ENCODE peak calls at places on chromosomes 6 and 20, in nine cellular contexts. One of them, this sample, is unnamed.

GRCh38 chr6:101832371-101832770 is 438.9 kb downstream of the GRIK2 start:
- DNase-seq in NK-92 treated with Interleukin-12 subunit alpha and Interleukin-12 subunit beta, amount 100 ng/mL, for 24 hours: no peak
- DNase-seq in coronary artery: no peak
- DNase-seq in Right ventricle myocardium superior: peak; percentile 61
- DNase-seq in GM10248: no peak
- DNase-seq in psoas muscle: no peak
- DNase-seq in choroid plexus epithelial cell: no peak
- DNase-seq in T1000: no peak
- DNase-seq in EL: no peak
- DNase-seq in this sample: no peak

GRCh38 chr20:49747707-49748524 is 34.2 kb upstream of the B4GALT5 start:
- DNase-seq in NK-92 treated with Interleukin-12 subunit alpha and Interleukin-12 subunit beta, amount 100 ng/mL, for 24 hours: no peak
- DNase-seq in coronary artery: peak; percentile 85
- DNase-seq in Right ventricle myocardium superior: peak; percentile 94
- DNase-seq in GM10248: no peak
- DNase-seq in psoas muscle: peak; percentile 95
- DNase-seq in choroid plexus epithelial cell: peak; percentile 59
- DNase-seq in T1000: no peak
- DNase-seq in EL: peak; percentile 17
- DNase-seq in this sample: no peak

GRCh38 chr20:17345321-17345720 is 118.5 kb downstream of the PCSK2 start:
- DNase-seq in NK-92 treated with Interleukin-12 subunit alpha and Interleukin-12 subunit beta, amount 100 ng/mL, for 24 hours: no peak
- DNase-seq in coronary artery: no peak
- DNase-seq in Right ventricle myocardium superior: no peak
- DNase-seq in GM10248: no peak
- DNase-seq in psoas muscle: no peak
- DNase-seq in choroid plexus epithelial cell: no peak
- DNase-seq in T1000: no peak
- DNase-seq in EL: no peak
- DNase-seq in this sample: no peak

GRCh38 chr6:37225350-37226169 is 32.0 kb upstream of the TBC1D22B start:
- DNase-seq in NK-92 treated with Interleukin-12 subunit alpha and Interleukin-12 subunit beta, amount 100 ng/mL, for 24 hours: no peak
- DNase-seq in coronary artery: no peak
- DNase-seq in Right ventricle myocardium superior: no peak
- DNase-seq in GM10248: no peak
- DNase-seq in psoas muscle: no peak
- DNase-seq in choroid plexus epithelial cell: no peak
- DNase-seq in T1000: no peak
- DNase-seq in EL: no peak
- DNase-seq in this sample: no peak

GRCh38 chr6:151240861-151241642 is 1.3 kb downstream of the AKAP12 start:
- DNase-seq in NK-92 treated with Interleukin-12 subunit alpha and Interleukin-12 subunit beta, amount 100 ng/mL, for 24 hours: no peak
- DNase-seq in coronary artery: peak; percentile 86
- DNase-seq in Right ventricle myocardium superior: peak; percentile 61
- DNase-seq in GM10248: no peak
- DNase-seq in psoas muscle: peak; percentile 60
- DNase-seq in choroid plexus epithelial cell: peak; percentile 80
- DNase-seq in T1000: no peak
- DNase-seq in EL: peak; percentile 73
- DNase-seq in this sample: peak; percentile 15

GRCh38 chr6:70166088-70166958 is 136.6 kb downstream of the COL9A1 start:
- DNase-seq in NK-92 treated with Interleukin-12 subunit alpha and Interleukin-12 subunit beta, amount 100 ng/mL, for 24 hours: no peak
- DNase-seq in coronary artery: no peak
- DNase-seq in Right ventricle myocardium superior: peak; percentile 51
- DNase-seq in GM10248: peak; percentile 50
- DNase-seq in psoas muscle: peak; percentile 28
- DNase-seq in choroid plexus epithelial cell: peak; percentile 62
- DNase-seq in T1000: peak; percentile 12
- DNase-seq in EL: peak; percentile 33
- DNase-seq in this sample: peak; percentile 12

GRCh38 chr6:159044899-159045727 is at the start of gene TAGAP:
- DNase-seq in NK-92 treated with Interleukin-12 subunit alpha and Interleukin-12 subunit beta, amount 100 ng/mL, for 24 hours: peak; percentile 77
- DNase-seq in coronary artery: no peak
- DNase-seq in Right ventricle myocardium superior: peak; percentile 80
- DNase-seq in GM10248: peak; percentile 82
- DNase-seq in psoas muscle: peak; percentile 54
- DNase-seq in choroid plexus epithelial cell: peak; percentile 38
- DNase-seq in T1000: no peak
- DNase-seq in EL: peak; percentile 38
- DNase-seq in this sample: peak; percentile 82

GRCh38 chr6:141451508-141452353 is 681.0 kb upstream of the GJE1 start:
- DNase-seq in NK-92 treated with Interleukin-12 subunit alpha and Interleukin-12 subunit beta, amount 100 ng/mL, for 24 hours: no peak
- DNase-seq in coronary artery: no peak
- DNase-seq in Right ventricle myocardium superior: no peak
- DNase-seq in GM10248: no peak
- DNase-seq in psoas muscle: no peak
- DNase-seq in choroid plexus epithelial cell: peak; percentile 60
- DNase-seq in T1000: no peak
- DNase-seq in EL: peak; percentile 92
- DNase-seq in this sample: no peak

GRCh38 chr6:144122861-144123260 is 27.5 kb upstream of the STX11 start:
- DNase-seq in NK-92 treated with Interleukin-12 subunit alpha and Interleukin-12 subunit beta, amount 100 ng/mL, for 24 hours: no peak
- DNase-seq in coronary artery: no peak
- DNase-seq in Right ventricle myocardium superior: no peak
- DNase-seq in GM10248: no peak
- DNase-seq in psoas muscle: no peak
- DNase-seq in choroid plexus epithelial cell: no peak
- DNase-seq in T1000: no peak
- DNase-seq in EL: no peak
- DNase-seq in this sample: no peak

GRCh38 chr6:34273242-34273805 is 24.5 kb upstream of the SMIM29 start:
- DNase-seq in NK-92 treated with Interleukin-12 subunit alpha and Interleukin-12 subunit beta, amount 100 ng/mL, for 24 hours: no peak
- DNase-seq in coronary artery: no peak
- DNase-seq in Right ventricle myocardium superior: peak; percentile 73
- DNase-seq in GM10248: peak; percentile 42
- DNase-seq in psoas muscle: peak; percentile 34
- DNase-seq in choroid plexus epithelial cell: peak; percentile 60
- DNase-seq in T1000: no peak
- DNase-seq in EL: peak; percentile 12
- DNase-seq in this sample: peak; percentile 61

GRCh38 chr6:45589367-45589766 is 211.6 kb upstream of the SUPT3H start:
- DNase-seq in NK-92 treated with Interleukin-12 subunit alpha and Interleukin-12 subunit beta, amount 100 ng/mL, for 24 hours: no peak
- DNase-seq in coronary artery: no peak
- DNase-seq in Right ventricle myocardium superior: no peak
- DNase-seq in GM10248: no peak
- DNase-seq in psoas muscle: no peak
- DNase-seq in choroid plexus epithelial cell: no peak
- DNase-seq in T1000: no peak
- DNase-seq in EL: no peak
- DNase-seq in this sample: no peak

GRCh38 chr20:46289416-46289815 is 18.9 kb downstream of the CDH22 start:
- DNase-seq in NK-92 treated with Interleukin-12 subunit alpha and Interleukin-12 subunit beta, amount 100 ng/mL, for 24 hours: no peak
- DNase-seq in coronary artery: no peak
- DNase-seq in Right ventricle myocardium superior: no peak
- DNase-seq in GM10248: no peak
- DNase-seq in psoas muscle: no peak
- DNase-seq in choroid plexus epithelial cell: no peak
- DNase-seq in T1000: no peak
- DNase-seq in EL: no peak
- DNase-seq in this sample: no peak

GRCh38 chr6:38671885-38672467 is 31.0 kb downstream of the GLO1 start:
- DNase-seq in NK-92 treated with Interleukin-12 subunit alpha and Interleukin-12 subunit beta, amount 100 ng/mL, for 24 hours: no peak
- DNase-seq in coronary artery: no peak
- DNase-seq in Right ventricle myocardium superior: no peak
- DNase-seq in GM10248: peak; percentile 73
- DNase-seq in psoas muscle: no peak
- DNase-seq in choroid plexus epithelial cell: peak; percentile 86
- DNase-seq in T1000: no peak
- DNase-seq in EL: peak; percentile 52
- DNase-seq in this sample: peak; percentile 37

GRCh38 chr20:53220482-53221307 is 248.5 kb downstream of the TSHZ2 start:
- DNase-seq in NK-92 treated with Interleukin-12 subunit alpha and Interleukin-12 subunit beta, amount 100 ng/mL, for 24 hours: no peak
- DNase-seq in coronary artery: no peak
- DNase-seq in Right ventricle myocardium superior: no peak
- DNase-seq in GM10248: no peak
- DNase-seq in psoas muscle: no peak
- DNase-seq in choroid plexus epithelial cell: no peak
- DNase-seq in T1000: no peak
- DNase-seq in EL: no peak
- DNase-seq in this sample: no peak

GRCh38 chr6:84910881-84911607 is 146.6 kb upstream of the TBX18 start:
- DNase-seq in NK-92 treated with Interleukin-12 subunit alpha and Interleukin-12 subunit beta, amount 100 ng/mL, for 24 hours: no peak
- DNase-seq in coronary artery: no peak
- DNase-seq in Right ventricle myocardium superior: no peak
- DNase-seq in GM10248: no peak
- DNase-seq in psoas muscle: no peak
- DNase-seq in choroid plexus epithelial cell: no peak
- DNase-seq in T1000: no peak
- DNase-seq in EL: no peak
- DNase-seq in this sample: no peak

GRCh38 chr6:85115876-85116275 is 334.0 kb upstream of the NT5E start:
- DNase-seq in NK-92 treated with Interleukin-12 subunit alpha and Interleukin-12 subunit beta, amount 100 ng/mL, for 24 hours: no peak
- DNase-seq in coronary artery: no peak
- DNase-seq in Right ventricle myocardium superior: no peak
- DNase-seq in GM10248: no peak
- DNase-seq in psoas muscle: no peak
- DNase-seq in choroid plexus epithelial cell: no peak
- DNase-seq in T1000: no peak
- DNase-seq in EL: no peak
- DNase-seq in this sample: no peak

GRCh38 chr20:51495921-51496545 is 46.5 kb downstream of the NFATC2 start:
- DNase-seq in NK-92 treated with Interleukin-12 subunit alpha and Interleukin-12 subunit beta, amount 100 ng/mL, for 24 hours: no peak
- DNase-seq in coronary artery: peak; percentile 59
- DNase-seq in Right ventricle myocardium superior: no peak
- DNase-seq in GM10248: no peak
- DNase-seq in psoas muscle: no peak
- DNase-seq in choroid plexus epithelial cell: no peak
- DNase-seq in T1000: no peak
- DNase-seq in EL: no peak
- DNase-seq in this sample: no peak